ENCODE peak calls at places on chromosomes 13 and 19, in six cellular contexts. P, W, E, Z, A and H are unnamed samples.

GRCh38 chr19:34269081-34269480 is 14.7 kb downstream of the GARRE1 start:
- DNase-seq in P (no peak), W (no peak), E (no peak), Z (no peak), A (no peak), H (no peak)

GRCh38 chr13:32284927-32285632 is 30.1 kb downstream of the ZAR1L start:
- DNase-seq in P (peak; percentile 65), W (no peak), E (peak; percentile 82), Z (no peak), A (peak; percentile 11), H (no peak)

GRCh38 chr13:26584713-26585112 is 27.2 kb downstream of the WASF3 start:
- DNase-seq in P (peak; percentile 62), W (no peak), E (peak; percentile 85), Z (no peak), A (no peak), H (no peak)

GRCh38 chr13:73325351-73326214 is 266.8 kb downstream of the KLF5 start:
- DNase-seq in P (no peak), W (peak; percentile 67), E (peak; percentile 5), Z (no peak), A (no peak), H (no peak)

GRCh38 chr13:41931337-41931736 is 29.6 kb downstream of the VWA8 start:
- DNase-seq in P (peak; percentile 63), W (no peak), E (peak; percentile 69), Z (no peak), A (no peak), H (no peak)

GRCh38 chr13:88176231-88176630 is 505.1 kb downstream of the SLITRK5 start:
- DNase-seq in P (no peak), W (no peak), E (no peak), Z (no peak), A (no peak), H (no peak)

GRCh38 chr19:46515879-46516350 is 20.2 kb upstream of the PNMA8B start:
- DNase-seq in P (peak; percentile 44), W (no peak), E (peak; percentile 33), Z (no peak), A (no peak), H (peak; percentile 34)

GRCh38 chr19:23913931-23914330 is 755 bp upstream of the ZNF726 start:
- DNase-seq in P (no peak), W (no peak), E (no peak), Z (no peak), A (no peak), H (no peak)

GRCh38 chr19:46602392-46603194 is 1.5 kb downstream of the CALM3 start:
- DNase-seq in P (no peak), W (no peak), E (no peak), Z (no peak), A (no peak), H (peak; percentile 37)

GRCh38 chr13:99614465-99614885 is 113.2 kb downstream of the TM9SF2 start:
- DNase-seq in P (no peak), W (no peak), E (no peak), Z (no peak), A (no peak), H (no peak)

GRCh38 chr19:38852231-38853044 is 2.7 kb upstream of the HNRNPL start:
- DNase-seq in P (peak; percentile 60), W (peak; percentile 75), E (peak; percentile 79), Z (peak; percentile 92), A (no peak), H (peak; percentile 51)

GRCh38 chr19:54523403-54523802 is 20.8 kb downstream of the LAIR2 start:
- DNase-seq in P (no peak), W (no peak), E (peak; percentile 39), Z (no peak), A (no peak), H (no peak)

GRCh38 chr13:93736111-93736510 is 509.5 kb downstream of the GPC6 start:
- DNase-seq in P (peak; percentile 65), W (no peak), E (peak; percentile 82), Z (no peak), A (no peak), H (no peak)

GRCh38 chr19:2150794-2151338 is 500 bp downstream of the AP3D1 start:
- DNase-seq in P (no peak), W (peak; percentile 33), E (no peak), Z (peak; percentile 87), A (no peak), H (no peak)

GRCh38 chr19:10667867-10668266 is 13.7 kb downstream of the ILF3 start:
- DNase-seq in P (no peak), W (no peak), E (no peak), Z (no peak), A (no peak), H (no peak)
- H3K9ac ChIP-seq in P (no peak overlapping the region), W (no peak overlapping the region), E (no peak overlapping the region), Z (no peak overlapping the region), A (no peak overlapping the region), H (no peak overlapping the region)

GRCh38 chr19:13864513-13865242 is 12.3 kb upstream of the NANOS3 start:
- DNase-seq in P (no peak), W (no peak), E (no peak), Z (peak; percentile 73), A (no peak), H (peak; percentile 23)
- H3K9ac ChIP-seq in P (no peak overlapping the region), W (no peak overlapping the region), E (no peak overlapping the region), Z (no peak overlapping the region), A (no peak overlapping the region), H (peak overlapping the region; percentile 55)

DNA sequence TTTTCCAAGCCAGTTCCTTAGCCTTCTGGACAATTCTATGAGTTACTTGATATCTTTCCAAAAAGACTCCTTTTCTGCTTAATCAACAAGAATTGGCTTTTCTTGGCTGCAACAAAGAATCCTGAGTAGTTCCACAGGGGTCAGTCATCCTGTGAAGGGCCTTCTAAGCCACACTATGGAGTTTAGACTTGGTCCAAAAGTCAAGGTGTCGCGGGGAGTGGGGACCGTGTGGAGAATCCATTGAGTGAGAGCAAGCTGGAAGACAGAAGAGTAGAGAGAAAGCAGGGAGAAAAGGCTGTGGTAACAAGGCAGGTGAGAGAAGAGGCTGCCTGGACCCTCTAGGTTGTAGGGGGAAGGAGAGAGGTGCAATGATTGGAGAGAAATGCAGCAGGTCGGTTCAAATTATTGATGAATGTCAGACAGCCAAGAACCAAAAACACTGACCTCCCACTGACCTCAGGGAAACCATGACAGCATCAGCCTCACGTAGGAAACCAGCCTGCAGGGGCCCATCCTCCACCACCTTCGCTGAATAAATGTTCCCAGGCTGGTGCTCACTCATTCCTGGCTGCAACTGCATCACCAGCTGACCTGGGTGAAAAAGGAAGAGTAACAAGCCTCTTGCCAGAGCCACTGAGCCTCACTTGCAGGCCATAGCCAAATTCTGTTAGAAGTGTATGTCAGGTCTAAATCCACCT is 7.1 kb upstream of the IFT88 start:
- DNase-seq in P (no peak), W (no peak), E (no peak), Z (no peak), A (no peak), H (no peak)
- H3K9ac ChIP-seq in P (no peak overlapping the region), W (no peak overlapping the region), E (no peak overlapping the region), Z (no peak overlapping the region), A (no peak overlapping the region), H (no peak overlapping the region)

GRCh38 chr19:30539981-30540380 is 167.8 kb downstream of the ZNF536 start:
- DNase-seq in P (no peak), W (no peak), E (no peak), Z (no peak), A (no peak), H (no peak)
- H3K9ac ChIP-seq in P (no peak overlapping the region), W (no peak overlapping the region), E (no peak overlapping the region), Z (no peak overlapping the region), A (no peak overlapping the region), H (no peak overlapping the region)

GRCh38 chr19:7868326-7868670 is 5.9 kb downstream of the PRR36 start:
- DNase-seq in P (no peak), W (no peak), E (no peak), Z (peak; percentile 80), A (no peak), H (peak; percentile 74)
- H3K9ac ChIP-seq in P (no peak overlapping the region), W (peak overlapping the region; percentile 24), E (no peak overlapping the region), Z (no peak overlapping the region), A (no peak overlapping the region), H (peak overlapping the region; percentile 56)

GRCh38 chr19:28022506-28022905 is 1190.4 kb downstream of the UQCRFS1 start:
- DNase-seq in P (no peak), W (no peak), E (no peak), Z (no peak), A (no peak), H (no peak)

GRCh38 chr19:28024920-28025319 is 1188.0 kb downstream of the UQCRFS1 start:
- DNase-seq in P (no peak), W (no peak), E (no peak), Z (no peak), A (no peak), H (no peak)

GRCh38 chr19:28020631-28021315 is 1192.2 kb downstream of the UQCRFS1 start:
- DNase-seq in P (no peak), W (no peak), E (no peak), Z (no peak), A (no peak), H (peak; percentile 16)

GRCh38 chr19:28021316-28022185 is 1191.4 kb downstream of the UQCRFS1 start:
- DNase-seq in P (no peak), W (no peak), E (no peak), Z (no peak), A (no peak), H (peak; percentile 73)

DNA sequence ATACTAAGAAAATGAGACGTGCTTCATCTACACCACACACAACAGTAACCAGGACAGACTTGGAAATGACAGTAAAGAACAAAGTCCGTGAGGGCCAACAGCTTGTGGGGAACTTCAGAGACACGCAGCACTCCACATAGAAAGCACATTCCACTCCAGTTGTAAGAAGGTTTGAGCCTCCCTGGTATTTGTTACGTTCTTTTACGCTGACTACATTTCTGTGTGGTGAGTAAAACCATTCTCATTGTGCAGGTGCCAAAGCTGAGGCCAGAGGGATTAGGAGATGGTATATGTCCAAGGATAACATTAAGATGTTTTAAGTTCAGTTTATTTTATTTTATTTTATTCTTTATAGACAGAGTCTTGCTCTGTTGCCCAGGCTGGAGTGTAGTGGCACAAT is 1189.9 kb downstream of the UQCRFS1 start:
- DNase-seq in P (no peak), W (no peak), E (no peak), Z (no peak), A (no peak), H (no peak)
- H3K9ac ChIP-seq in P (no peak overlapping the region), W (no peak overlapping the region), E (no peak overlapping the region), Z (no peak overlapping the region), A (no peak overlapping the region), H (no peak overlapping the region)

DNA sequence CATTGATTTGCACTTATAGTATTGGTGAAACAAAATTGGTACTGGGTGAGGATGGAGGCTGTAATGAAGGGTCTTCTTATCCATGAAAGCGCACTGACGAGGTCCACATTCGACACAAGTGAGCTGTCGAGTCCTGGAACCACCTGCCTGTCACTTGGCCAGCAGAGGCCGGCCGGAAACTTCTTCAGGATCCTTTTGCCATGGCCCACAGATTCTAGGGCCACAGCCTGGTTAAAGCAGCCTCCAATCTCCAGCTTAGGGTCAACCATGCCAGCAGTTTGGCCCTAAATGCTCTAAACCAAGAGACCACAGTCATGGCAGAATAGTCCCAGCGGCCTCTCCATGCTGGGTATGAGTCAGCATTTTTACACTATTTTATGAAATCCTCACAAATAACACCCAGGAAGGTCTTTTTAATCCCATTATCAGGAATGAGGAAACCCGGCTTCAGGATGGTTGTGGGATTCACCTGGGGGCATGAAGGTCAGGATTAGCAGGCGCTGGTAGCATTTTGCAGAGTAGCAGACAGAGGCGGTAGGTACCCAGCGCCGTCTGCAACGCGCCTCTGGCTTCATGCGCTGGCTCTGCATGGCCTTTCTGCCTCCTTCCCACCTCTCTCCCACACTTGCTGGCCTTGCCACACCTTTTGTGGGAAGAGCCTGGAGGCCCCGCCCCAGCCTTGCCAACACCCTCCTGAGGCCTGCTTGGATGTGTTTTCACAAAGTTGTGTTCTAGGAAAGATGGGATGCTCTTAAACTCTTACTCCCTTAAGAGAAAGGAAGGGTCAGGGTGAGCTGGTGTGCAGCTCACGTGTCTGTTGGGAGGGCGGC is 15.2 kb downstream of the GAS6 start:
- DNase-seq in P (no peak), W (peak; percentile 84), E (no peak), Z (peak; percentile 64), A (no peak), H (peak; percentile 1)
- H3K9ac ChIP-seq in P (no peak overlapping the region), W (no peak overlapping the region), E (no peak overlapping the region), Z (no peak overlapping the region), A (peak overlapping the region; percentile 24), H (no peak overlapping the region)